ENCODE peak calls at places on chromosomes 12 and 14, in ten cellular contexts. V is tibial artery; A is tibial nerve; G is Peyer's patch; X is NT2/D1; L is fibroblast of lung; C is adrenal gland; R is CD4-positive, alpha-beta memory T cell; Y is endodermal cell; F is naive thymus-derived CD4-positive, alpha-beta T cell. E is an unnamed sample.

GRCh38 chr12:81610955-81611889 is 147.9 kb downstream of the PPFIA2 start:
- DNase-seq in V (no peak), A (no peak), G (no peak), X (peak; percentile 6), L (no peak), C (no peak), R (no peak), Y (peak; percentile 68), F (no peak), E (no peak)

GRCh38 chr14:61528591-61529021 is 166.7 kb upstream of the HIF1A start:
- DNase-seq in V (no peak), A (no peak), G (no peak), X (no peak), L (peak; percentile 82), C (no peak), R (peak; percentile 19), Y (no peak), F (no peak), E (no peak)

GRCh38 chr14:103068351-103069073 is 11.2 kb upstream of the CDC42BPB start:
- DNase-seq in V (no peak), A (no peak), G (peak; percentile 70), X (no peak), L (no peak), C (no peak), R (no peak), Y (no peak), F (no peak), E (no peak)

GRCh38 chr14:73662439-73663056 is 17.8 kb downstream of the DNAL1 start:
- DNase-seq in V (peak; percentile 77), A (no peak), G (no peak), X (peak; percentile 49), L (peak; percentile 94), C (peak; percentile 63), R (no peak), Y (peak; percentile 75), F (no peak), E (no peak)

GRCh38 chr14:55955175-55955574 is 163.0 kb upstream of the PELI2 start:
- DNase-seq in V (no peak), A (no peak), G (no peak), X (no peak), L (no peak), C (no peak), R (no peak), Y (no peak), F (no peak), E (no peak)

GRCh38 chr14:104964546-104964945 is 13.6 kb downstream of the AHNAK2 start:
- DNase-seq in V (peak; percentile 23), A (no peak), G (no peak), X (no peak), L (no peak), C (no peak), R (no peak), Y (no peak), F (no peak), E (no peak)

GRCh38 chr12:127108360-127109215 is 1158.4 kb upstream of the TMEM132C start:
- DNase-seq in V (no peak), A (peak; percentile 18), G (no peak), X (peak; percentile 42), L (peak; percentile 37), C (peak; percentile 68), R (peak; percentile 33), Y (peak; percentile 92), F (peak; percentile 7), E (peak; percentile 49)

GRCh38 chr12:27382924-27383323 is 50.3 kb downstream of the BMAL2 start:
- DNase-seq in V (no peak), A (no peak), G (no peak), X (no peak), L (no peak), C (no peak), R (no peak), Y (no peak), F (no peak), E (no peak)

GRCh38 chr12:121803861-121804416 is at the start of gene SETD1B:
- DNase-seq in V (peak; percentile 83), A (no peak), G (peak; percentile 74), X (no peak), L (peak; percentile 61), C (peak; percentile 71), R (peak; percentile 59), Y (peak; percentile 88), F (no peak), E (peak; percentile 83)
- H3K4me1 ChIP-seq in V (no peaks in the 10 kb centered on the region), A (no peaks in the 10 kb centered on the region), G (no peaks in the 10 kb centered on the region), X (peaks cover 9% of the 10 kb centered on the region), L (peaks cover 6% of the 10 kb centered on the region), C (peaks cover 44% of the 10 kb centered on the region), R (peaks cover 33% of the 10 kb centered on the region), Y (peaks cover 2% of the 10 kb centered on the region), F (peaks cover 19% of the 10 kb centered on the region), E (peaks cover 42% of the 10 kb centered on the region)

DNA sequence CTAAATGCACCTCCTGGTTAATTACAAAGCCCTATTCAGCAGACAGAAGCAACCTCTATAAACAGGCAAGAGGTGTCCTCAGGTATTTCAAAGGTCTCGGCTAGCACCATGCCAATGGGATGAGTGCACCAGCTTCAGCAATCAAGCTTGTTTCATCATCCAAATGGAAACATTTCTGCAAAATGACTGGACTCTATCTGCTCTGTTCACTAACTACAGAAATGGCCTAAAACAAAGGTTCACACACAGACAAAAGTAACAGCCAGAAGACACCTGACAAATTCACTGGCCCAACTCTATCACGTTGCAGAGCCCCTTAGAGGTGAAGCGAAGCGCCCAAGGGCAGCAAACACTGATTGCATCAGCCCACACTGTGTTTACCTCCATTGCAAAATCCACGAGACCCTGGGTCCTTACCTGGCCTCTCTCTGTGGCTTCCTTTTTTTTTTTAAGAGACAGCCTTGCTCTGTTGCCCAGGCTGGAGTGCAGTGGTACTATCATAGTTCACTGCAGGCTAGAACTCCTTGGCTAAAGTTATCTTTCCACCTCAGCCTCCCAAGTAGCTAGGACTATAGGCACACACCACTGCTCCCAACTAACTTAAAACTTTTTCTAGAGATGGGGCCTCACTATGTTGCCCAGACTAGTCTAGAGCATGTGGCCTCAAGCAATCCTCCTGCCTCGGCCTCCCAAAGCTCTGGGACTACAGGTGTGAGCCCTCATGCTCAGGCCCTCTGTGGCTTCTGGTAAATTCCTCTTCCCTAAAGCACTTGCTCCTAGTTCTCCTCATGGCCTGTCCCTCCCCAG is 8.5 kb upstream of the SYNE3 start:
- DNase-seq in V (no peak), A (no peak), G (no peak), X (no peak), L (no peak), C (no peak), R (no peak), Y (no peak), F (no peak), E (no peak)
- H3K4me1 ChIP-seq in V (peaks cover 3% of the 10 kb centered on the region), A (no peaks in the 10 kb centered on the region), G (peaks cover 3% of the 10 kb centered on the region), X (peaks cover 4% of the 10 kb centered on the region), L (peaks cover 24% of the 10 kb centered on the region), C (peaks cover 60% of the 10 kb centered on the region), R (peaks cover 72% of the 10 kb centered on the region), Y (peaks cover 23% of the 10 kb centered on the region), F (peaks cover 45% of the 10 kb centered on the region), E (peaks cover 27% of the 10 kb centered on the region)

GRCh38 chr12:171743-172705 is 41.9 kb downstream of the SLC6A12 start:
- DNase-seq in V (no peak), A (no peak), G (peak; percentile 83), X (no peak), L (no peak), C (no peak), R (no peak), Y (no peak), F (no peak), E (no peak)

GRCh38 chr12:172732-173161 is 41.2 kb downstream of the SLC6A12 start:
- DNase-seq in V (no peak), A (no peak), G (no peak), X (no peak), L (no peak), C (no peak), R (no peak), Y (no peak), F (no peak), E (no peak)

GRCh38 chr12:170361-171225 is 43.4 kb downstream of the SLC6A12 start:
- DNase-seq in V (no peak), A (no peak), G (no peak), X (no peak), L (no peak), C (no peak), R (no peak), Y (no peak), F (no peak), E (no peak)

GRCh38 chr12:169528-170360 is 44.2 kb downstream of the SLC6A12 start:
- DNase-seq in V (no peak), A (no peak), G (no peak), X (no peak), L (no peak), C (no peak), R (no peak), Y (no peak), F (no peak), E (no peak)

GRCh38 chr12:171276-171675 is 42.7 kb downstream of the SLC6A12 start:
- DNase-seq in V (no peak), A (no peak), G (no peak), X (no peak), L (no peak), C (no peak), R (no peak), Y (no peak), F (no peak), E (no peak)
- H3K4me1 ChIP-seq in V (no peaks in the 10 kb centered on the region), A (no peaks in the 10 kb centered on the region), G (peaks cover 5% of the 10 kb centered on the region), X (peaks cover 79% of the 10 kb centered on the region), L (peaks cover 3% of the 10 kb centered on the region), C (peaks cover 2% of the 10 kb centered on the region), R (no peaks in the 10 kb centered on the region), Y (no peaks in the 10 kb centered on the region), F (no peaks in the 10 kb centered on the region), E (no peaks in the 10 kb centered on the region)

GRCh38 chr12:24902521-24903304 is 46.2 kb downstream of the BCAT1 start:
- DNase-seq in V (no peak), A (no peak), G (peak; percentile 52), X (peak; percentile 56), L (peak; percentile 46), C (peak; percentile 10), R (peak; percentile 12), Y (peak; percentile 87), F (no peak), E (peak; percentile 55)

GRCh38 chr12:24903305-24904088 is 45.4 kb downstream of the BCAT1 start:
- DNase-seq in V (no peak), A (no peak), G (no peak), X (no peak), L (peak; percentile 59), C (peak; percentile 23), R (no peak), Y (no peak), F (no peak), E (no peak)

GRCh38 chr12:24904871-24905270 is 44.0 kb downstream of the BCAT1 start:
- DNase-seq in V (no peak), A (no peak), G (no peak), X (peak; percentile 36), L (no peak), C (no peak), R (no peak), Y (no peak), F (no peak), E (no peak)

GRCh38 chr12:24899503-24900098 is 49.3 kb downstream of the BCAT1 start:
- DNase-seq in V (no peak), A (no peak), G (no peak), X (no peak), L (no peak), C (no peak), R (no peak), Y (no peak), F (no peak), E (no peak)

DNA sequence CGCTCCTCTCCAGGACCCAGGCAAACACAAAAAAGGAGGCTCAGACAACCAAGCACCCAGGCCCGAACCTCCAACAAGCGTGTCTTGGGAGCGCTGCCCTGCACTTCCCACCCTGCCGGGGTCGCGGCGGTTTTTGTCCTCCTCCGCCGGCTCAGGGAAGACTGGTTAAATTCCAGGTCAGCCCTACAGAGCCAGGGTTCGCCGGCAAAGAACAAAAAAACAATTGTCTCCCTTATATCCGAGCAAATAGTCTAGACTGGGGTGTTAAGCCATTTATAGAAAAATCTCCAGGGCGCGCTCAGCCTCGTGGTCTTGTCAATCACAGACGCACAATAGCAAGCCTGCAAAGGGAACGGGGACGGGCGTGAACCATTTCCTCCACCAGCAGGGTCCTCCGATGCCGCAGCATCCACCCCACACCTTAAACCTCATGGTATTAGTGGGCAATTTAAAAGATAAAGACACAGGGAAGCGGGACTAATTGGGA is 46.9 kb downstream of the BCAT1 start:
- DNase-seq in V (no peak), A (no peak), G (no peak), X (peak; percentile 57), L (no peak), C (peak; percentile 21), R (no peak), Y (peak; percentile 88), F (no peak), E (peak; percentile 33)
- H3K4me1 ChIP-seq in V (no peaks in the 10 kb centered on the region), A (no peaks in the 10 kb centered on the region), G (no peaks in the 10 kb centered on the region), X (peaks cover 13% of the 10 kb centered on the region), L (peaks cover 15% of the 10 kb centered on the region), C (peaks cover 6% of the 10 kb centered on the region), R (peaks cover 24% of the 10 kb centered on the region), Y (peaks cover 7% of the 10 kb centered on the region), F (no peaks in the 10 kb centered on the region), E (peaks cover 21% of the 10 kb centered on the region)

E was measured in DND-41.